ENCODE peak calls at places on chromosomes 7 and 10, in six cellular contexts. P, L, S, F, C and Y are unnamed samples.

GRCh38 chr7:83130623-83131545 is 31.8 kb downstream of the PCLO start:
- DNase-seq in F (peak; percentile 5), C (no peak), L (no peak), P (no peak), S (no peak), Y (no peak)

GRCh38 chr7:128890306-128891109 is 20.0 kb downstream of the KCP start:
- DNase-seq in L (peak; percentile 60), S (no peak), P (no peak), C (peak; percentile 64), F (no peak), Y (no peak)

GRCh38 chr7:151251926-151252835 is 3.7 kb upstream of the SMARCD3 start:
- DNase-seq in P (peak; percentile 61), F (peak; percentile 72), L (peak; percentile 64), S (peak; percentile 69), C (peak; percentile 77), Y (peak; percentile 77)

GRCh38 chr10:94489107-94489506 is 56.5 kb upstream of the HELLS start:
- DNase-seq in P (no peak), S (no peak), C (no peak), F (no peak), L (no peak), Y (no peak)

GRCh38 chr7:148623586-148624282 is 33.2 kb downstream of the C7orf33 start:
- DNase-seq in C (no peak), F (no peak), S (peak; percentile 5), P (no peak), L (no peak), Y (peak; percentile 41)

GRCh38 chr7:133572853-133573252 is 320.0 kb downstream of the EXOC4 start:
- DNase-seq in L (no peak), S (peak; percentile 25), P (no peak), F (no peak), C (no peak), Y (no peak)

GRCh38 chr7:112481337-112481736 is 546 bp downstream of the LSMEM1 start:
- DNase-seq in F (no peak), L (no peak), C (no peak), S (no peak), P (no peak), Y (no peak)

GRCh38 chr10:5385224-5385623 is 19.4 kb downstream of the TUBAL3 start:
- DNase-seq in L (no peak), F (no peak), S (no peak), C (peak; percentile 44), P (no peak), Y (no peak)

GRCh38 chr10:17644485-17644964 is 574 bp downstream of the STAM start:
- DNase-seq in F (no peak), C (no peak), L (no peak), P (no peak), S (peak; percentile 30), Y (no peak)

GRCh38 chr7:75533926-75534325 is 41.8 kb downstream of the SPDYE5 start:
- DNase-seq in C (peak; percentile 29), P (no peak), F (no peak), L (no peak), S (no peak), Y (no peak)

GRCh38 chr10:80090120-80090519 is 11.7 kb downstream of the TMEM254 start:
- DNase-seq in F (no peak), S (no peak), C (no peak), L (no peak), P (no peak), Y (no peak)

GRCh38 chr10:9824546-9825164 is 1193.0 kb upstream of the CELF2 start:
- DNase-seq in L (no peak), S (no peak), F (peak; percentile 4), P (no peak), C (no peak), Y (no peak)

GRCh38 chr7:47968852-47969774 is 10.3 kb downstream of the HUS1 start:
- DNase-seq in C (peak; percentile 87), L (peak; percentile 76), S (peak; percentile 74), P (peak; percentile 69), F (peak; percentile 83), Y (peak; percentile 71)

GRCh38 chr7:64890761-64891666 is 12.1 kb upstream of the ZNF273 start:
- DNase-seq in S (no peak), L (no peak), F (no peak), P (no peak), C (no peak), Y (no peak)

GRCh38 chr10:46528171-46528671 is 28.2 kb downstream of the GPRIN2 start:
- DNase-seq in P (no peak), S (no peak), F (no peak), L (no peak), C (no peak), Y (no peak)

GRCh38 chr7:130490888-130491771 is 755 bp upstream of the MEST start:
- DNase-seq in P (peak; percentile 55), L (peak; percentile 55), F (no peak), C (peak; percentile 86), S (peak; percentile 26), Y (peak; percentile 77)

GRCh38 chr7:12423995-12424745 is 20.5 kb upstream of the VWDE start:
- DNase-seq in C (peak; percentile 74), F (peak; percentile 52), P (no peak), S (no peak), L (peak; percentile 97), Y (no peak)

GRCh38 chr10:119768455-119769094 is 42.7 kb downstream of the INPP5F start:
- DNase-seq in C (no peak), S (peak; percentile 22), P (no peak), F (no peak), L (no peak), Y (no peak)

GRCh38 chr10:119775529-119775928 is 49.7 kb downstream of the INPP5F start:
- DNase-seq in L (no peak), P (no peak), C (no peak), F (no peak), S (peak; percentile 40), Y (no peak)

GRCh38 chr10:119769886-119770285 is 44.0 kb downstream of the INPP5F start:
- DNase-seq in C (no peak), P (no peak), L (no peak), S (peak; percentile 80), F (no peak), Y (peak; percentile 40)

GRCh38 chr10:119770928-119771327 is 45.1 kb downstream of the INPP5F start:
- DNase-seq in F (no peak), C (no peak), L (no peak), P (no peak), S (no peak), Y (no peak)

DNA sequence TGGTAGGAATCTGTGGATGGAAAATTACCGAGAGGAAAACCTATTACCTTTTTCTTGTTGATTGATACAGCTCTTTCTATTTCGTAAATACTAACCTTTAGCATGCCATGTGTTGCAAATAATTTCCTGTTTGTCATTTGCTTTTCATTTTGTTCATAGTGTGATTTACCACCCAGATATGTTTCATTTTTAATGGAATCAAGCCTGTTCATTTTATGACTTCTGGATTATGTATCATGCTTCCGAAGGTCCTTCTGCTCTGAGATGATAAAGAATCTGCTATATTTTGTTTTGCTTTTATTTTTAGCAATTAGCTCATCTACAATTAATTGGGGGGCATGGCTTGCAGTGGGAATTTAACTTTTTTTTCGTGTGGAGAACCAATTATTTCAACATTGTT is 46.5 kb downstream of the INPP5F start:
- DNase-seq in P (no peak), C (no peak), F (no peak), L (no peak), S (no peak), Y (no peak)
- H2BK5ac ChIP-seq in P (no peak overlapping the region), C (no peak overlapping the region), F (no peak overlapping the region), L (no peak overlapping the region), S (no peak overlapping the region), Y (no peak overlapping the region)

DNA sequence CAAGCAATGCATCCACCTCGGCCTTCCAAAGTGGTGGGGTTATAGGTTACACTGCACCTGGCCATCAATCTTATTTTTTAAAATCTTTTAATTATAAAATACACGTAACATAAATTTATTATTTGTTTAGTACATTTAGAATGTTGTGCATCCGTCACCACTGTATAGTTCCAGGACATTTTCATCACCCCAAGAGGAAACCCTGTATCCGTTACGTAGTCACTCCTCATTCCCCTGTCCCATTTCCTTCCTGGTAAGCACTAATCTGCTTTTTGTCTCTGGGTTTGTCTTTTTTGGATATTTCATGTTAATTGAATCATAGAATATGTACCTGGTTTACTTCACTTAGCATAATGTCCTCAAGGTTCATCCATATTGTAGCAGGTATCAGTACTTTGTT is 51.2 kb downstream of the MAPK8 start:
- DNase-seq in L (no peak), P (no peak), C (no peak), F (no peak), S (no peak), Y (no peak)
- H3K4me2 ChIP-seq in L (no peak overlapping the region), P (no peak overlapping the region), C (no peak overlapping the region), F (no peak overlapping the region), S (no peak overlapping the region), Y (no peak overlapping the region)

DNA sequence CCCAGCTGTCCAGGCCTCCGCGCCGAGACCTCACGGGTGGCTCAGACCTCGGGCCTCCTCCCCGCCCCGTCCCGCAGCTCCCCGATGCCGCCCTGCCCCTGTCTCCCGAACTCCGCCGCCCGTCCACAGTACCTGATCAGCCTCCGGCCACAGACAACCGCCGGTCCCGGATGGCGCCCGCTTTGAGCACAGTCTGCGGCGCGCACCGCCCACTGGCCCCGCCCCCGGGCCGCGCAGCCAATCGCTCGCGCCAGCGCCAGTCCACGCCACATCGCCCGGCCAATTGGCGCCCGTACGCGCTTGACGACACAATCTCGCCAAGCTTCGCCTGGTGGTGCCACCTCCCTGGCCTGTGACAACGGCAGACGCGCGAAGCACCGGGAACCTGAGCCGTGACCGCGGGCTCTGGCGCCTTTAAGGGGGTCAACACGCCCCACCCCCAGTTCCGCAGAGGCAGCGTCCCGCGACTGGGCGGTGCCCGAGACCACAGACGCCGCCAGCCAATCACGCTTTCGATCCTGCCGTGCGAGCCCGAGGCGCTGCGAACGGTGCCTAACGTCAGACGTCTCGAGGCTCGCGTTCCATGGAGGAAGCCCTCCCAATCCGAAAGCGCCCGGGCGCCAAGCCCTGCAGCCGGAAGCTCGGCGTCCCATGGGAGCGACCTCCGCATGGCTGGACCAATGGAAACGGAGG is at the start of gene IDI1:
- DNase-seq in P (peak; percentile 97), S (peak; percentile 98), F (peak; percentile 100), L (peak; percentile 99), C (peak; percentile 94), Y (peak; percentile 100)
- H2BK5ac ChIP-seq in P (peak within 1 kb of the TSS; percentile 97), S (peak within 1 kb of the TSS; percentile 93), F (peak within 1 kb of the TSS; percentile 93), L (peak within 1 kb of the TSS; percentile 2), C (peak within 1 kb of the TSS; percentile 99), Y (peak within 1 kb of the TSS; percentile 68)

GRCh38 chr10:12191715-12192114 is 4.0 kb downstream of the NUDT5 start:
- DNase-seq in C (no peak), P (no peak), F (no peak), L (no peak), S (no peak), Y (no peak)

GRCh38 chr10:12195281-12195602 is 449 bp downstream of the NUDT5 start:
- DNase-seq in C (no peak), P (no peak), S (no peak), F (no peak), L (no peak), Y (no peak)

GRCh38 chr10:12194752-12195271 is 879 bp downstream of the NUDT5 start:
- DNase-seq in P (no peak), S (peak; percentile 31), L (no peak), F (peak; percentile 28), C (no peak), Y (peak; percentile 70)

GRCh38 chr10:12195603-12196506 is at the start of the genes CDC123 and NUDT5:
- DNase-seq in P (peak; percentile 78), F (peak; percentile 94), C (peak; percentile 86), S (peak; percentile 88), L (peak; percentile 89), Y (peak; percentile 93)

DNA sequence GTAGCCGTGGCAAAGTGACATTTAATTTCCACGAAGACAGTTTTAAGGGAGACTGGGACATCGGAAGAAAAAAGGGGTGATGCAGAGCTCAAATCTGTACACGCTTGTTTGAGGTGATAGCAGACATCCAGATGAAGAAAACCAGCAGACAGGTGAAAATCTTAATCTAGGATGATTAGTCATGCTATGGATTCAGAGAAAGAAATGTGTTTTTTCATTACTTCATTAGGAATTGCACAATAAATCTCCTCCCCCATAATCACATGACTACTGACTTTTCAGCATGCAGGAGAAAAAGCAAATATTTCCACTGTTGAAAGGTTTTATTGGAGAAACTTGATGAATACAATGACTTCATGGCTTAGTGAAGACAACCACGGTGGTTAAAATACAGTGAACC is 2.5 kb downstream of the NUDT5 start:
- DNase-seq in S (peak; percentile 71), L (no peak), F (no peak), C (no peak), P (no peak), Y (peak; percentile 72)
- H3K4me2 ChIP-seq in S (peak overlapping the region; percentile 73), L (no peak overlapping the region), F (no peak overlapping the region), C (no peak overlapping the region), P (no peak overlapping the region), Y (peak overlapping the region; percentile 19)